ENCODE peak calls at places on chromosomes 16 and 17, in four cellular contexts. M is CD4-positive, alpha-beta T cell; U is stimulated activated CD4-positive, alpha-beta T cell treated with anti-CD3 and anti-CD28 coated beads, TNF-alpha, amount 100 ng/mL, for 48 hours; Z is activated gamma-delta T cell. A is an unnamed sample.

GRCh38 chr16:8644513-8645140 is 23.1 kb downstream of the METTL22 start:
- DNase-seq in M (no peak), U (no peak), Z (no peak), A (peak)

GRCh38 chr16:64089697-64090096 is 1032.2 kb downstream of the CDH11 start:
- DNase-seq in M (no peak), Z (no peak), U (no peak), A (no peak)

GRCh38 chr16:5025171-5025632 is 8.5 kb downstream of the NAGPA start:
- DNase-seq in Z (no peak), U (no peak), M (no peak), A (no peak)

GRCh38 chr17:67059372-67059771 is 15.0 kb downstream of the CACNG1 start:
- DNase-seq in Z (no peak), M (no peak), U (no peak), A (no peak)

GRCh38 chr17:38897176-38897575 is 27.3 kb downstream of the LASP1 start:
- DNase-seq in U (no peak), M (no peak), Z (no peak), A (no peak)

GRCh38 chr17:4858068-4858879 is 25.1 kb downstream of the MINK1 start:
- DNase-seq in M (no peak), Z (no peak), U (no peak), A (no peak)

GRCh38 chr16:1688807-1689560 is 10.9 kb downstream of the JPT2 start:
- DNase-seq in U (no peak), Z (no peak), M (no peak), A (no peak)

GRCh38 chr16:839643-840408 is 39.3 kb upstream of the GNG13 start:
- DNase-seq in U (no peak), M (no peak), Z (no peak), A (no peak)

GRCh38 chr17:50577451-50577954 is 17.0 kb downstream of the CACNA1G start:
- DNase-seq in U (no peak), M (no peak), Z (no peak), A (no peak)

GRCh38 chr16:81716478-81717210 is 62.4 kb upstream of the PLCG2 start:
- DNase-seq in U (peak), M (no peak), Z (no peak), A (no peak)

GRCh38 chr17:20187049-20187448 is 177.9 kb downstream of the SPECC1 start:
- DNase-seq in U (no peak), M (no peak), Z (no peak), A (no peak)

GRCh38 chr17:12666718-12667117 is 1.0 kb downstream of the MYOCD start:
- DNase-seq in M (no peak), Z (no peak), U (no peak), A (no peak)

GRCh38 chr16:71460246-71460645 is 1.8 kb downstream of the ZNF23 start:
- DNase-seq in Z (no peak), U (no peak), M (no peak), A (no peak)

GRCh38 chr17:73292031-73292531 is 19.7 kb downstream of the CDC42EP4 start:
- DNase-seq in M (no peak), U (no peak), Z (no peak), A (peak)

GRCh38 chr17:74245145-74245817 is 28.8 kb upstream of the DNAI2 start:
- DNase-seq in M (no peak), U (no peak), Z (no peak), A (peak)

GRCh38 chr17:49508061-49508865 is 13.2 kb downstream of the NGFR start:
- DNase-seq in U (no peak), M (no peak), Z (no peak), A (no peak)

GRCh38 chr16:57795431-57795878 is 6.8 kb downstream of the KIFC3 start:
- DNase-seq in Z (no peak), M (no peak), U (no peak), A (peak)

GRCh38 chr16:29825145-29826044 is 5.1 kb downstream of the MVP start:
- DNase-seq in U (no peak), Z (no peak), M (no peak), A (no peak)

GRCh38 chr17:83084214-83084613 is 4.8 kb downstream of the METRNL start:
- DNase-seq in Z (no peak), M (no peak), U (no peak), A (no peak)

GRCh38 chr17:21293846-21294240 is 9.3 kb downstream of the MAP2K3 start:
- DNase-seq in Z (no peak), M (no peak), U (no peak), A (no peak)

GRCh38 chr17:65542595-65542994 is 18.9 kb downstream of the AXIN2 start:
- DNase-seq in Z (no peak), U (no peak), M (no peak), A (no peak)

GRCh38 chr17:79154446-79154845 is 79.8 kb downstream of the ENGASE start:
- DNase-seq in Z (no peak), M (no peak), U (no peak), A (peak)

GRCh38 chr17:15185625-15185991 is 79.5 kb downstream of the PMP22 start:
- DNase-seq in U (no peak), Z (no peak), M (no peak), A (no peak)

GRCh38 chr16:23803591-23804123 is 32.1 kb upstream of the PRKCB start:
- DNase-seq in M (peak), Z (no peak), U (peak), A (peak)

GRCh38 chr16:58028541-58029070 is 3.1 kb downstream of the MMP15 start:
- DNase-seq in U (no peak), Z (no peak), M (no peak), A (no peak)